ENCODE peak calls at places on chromosome 14, in five cellular contexts. G, N, H, J and Z are unnamed samples.

GRCh38 chr14:34013714-34014055 is 62.8 kb upstream of the EGLN3 start:
- DNase-seq in G (no peak), N (no peak), H (no peak), J (no peak), Z (no peak)

GRCh38 chr14:64673329-64673728 is 30.9 kb upstream of the PLEKHG3 start:
- DNase-seq in G (no peak), N (no peak), H (no peak), J (no peak), Z (no peak)

GRCh38 chr14:92625213-92625612 is 111.6 kb downstream of the RIN3 start:
- DNase-seq in G (no peak), N (no peak), H (peak; percentile 96), J (no peak), Z (no peak)

GRCh38 chr14:95895720-95896119 is 19.1 kb downstream of the TUNAR start:
- DNase-seq in G (no peak), N (peak; percentile 43), H (no peak), J (no peak), Z (no peak)

GRCh38 chr14:106691601-106692291 is 1165.4 kb downstream of the TMEM121 start:
- DNase-seq in G (peak; percentile 42), N (peak; percentile 41), H (no peak), J (peak; percentile 83), Z (peak; percentile 29)

GRCh38 chr14:28375295-28375694 is 391.3 kb upstream of the FOXG1 start:
- DNase-seq in G (no peak), N (peak; percentile 34), H (no peak), J (peak; percentile 44), Z (no peak)

GRCh38 chr14:98591161-98591560 is 680.8 kb downstream of the BCL11B start:
- DNase-seq in G (no peak), N (no peak), H (no peak), J (no peak), Z (no peak)

GRCh38 chr14:101075025-101075800 is 171.7 kb upstream of the RTL1 start:
- DNase-seq in G (no peak), N (no peak), H (no peak), J (peak; percentile 6), Z (no peak)

DNA sequence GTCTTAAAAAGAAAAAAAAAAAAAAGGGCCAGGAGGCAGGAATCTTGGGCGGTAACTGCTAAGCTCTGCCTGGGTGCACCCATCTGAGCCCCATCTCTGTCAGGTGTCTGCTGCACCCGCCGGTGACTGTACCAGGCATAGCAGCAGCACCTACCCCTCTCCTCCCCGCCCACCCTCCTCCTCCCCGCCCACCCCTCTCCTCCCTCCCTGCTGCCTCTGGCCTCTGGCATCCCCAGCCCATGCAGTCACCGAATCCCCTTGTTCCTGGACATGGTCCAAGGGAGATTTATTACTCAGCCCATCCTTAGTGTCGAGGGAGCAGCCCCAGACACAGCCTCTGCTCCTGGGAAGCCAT is 152.8 kb upstream of the C14orf180 start:
- DNase-seq in G (no peak), N (no peak), H (no peak), J (no peak), Z (no peak)
- H3K27me3 ChIP-seq in G (no peaks in the 10 kb centered on the region), N (no peaks in the 10 kb centered on the region), H (no peaks in the 10 kb centered on the region), J (no peaks in the 10 kb centered on the region), Z (no peaks in the 10 kb centered on the region)

GRCh38 chr14:89537911-89538310 is 120.9 kb upstream of the FOXN3 start:
- DNase-seq in G (no peak), N (no peak), H (no peak), J (no peak), Z (no peak)
- H3K4me1 ChIP-seq in G (peaks cover 2% of the 10 kb centered on the region), N (peaks cover 8% of the 10 kb centered on the region), H (peaks cover 20% of the 10 kb centered on the region), J (no peaks in the 10 kb centered on the region), Z (no peaks in the 10 kb centered on the region)

GRCh38 chr14:60878536-60878935 is 102.3 kb downstream of the TRMT5 start:
- DNase-seq in G (no peak), N (no peak), H (peak; percentile 33), J (no peak), Z (no peak)
- H3K27me3 ChIP-seq in G (no peaks in the 10 kb centered on the region), N (no peaks in the 10 kb centered on the region), H (no peaks in the 10 kb centered on the region), J (no peaks in the 10 kb centered on the region), Z (no peaks in the 10 kb centered on the region)

DNA sequence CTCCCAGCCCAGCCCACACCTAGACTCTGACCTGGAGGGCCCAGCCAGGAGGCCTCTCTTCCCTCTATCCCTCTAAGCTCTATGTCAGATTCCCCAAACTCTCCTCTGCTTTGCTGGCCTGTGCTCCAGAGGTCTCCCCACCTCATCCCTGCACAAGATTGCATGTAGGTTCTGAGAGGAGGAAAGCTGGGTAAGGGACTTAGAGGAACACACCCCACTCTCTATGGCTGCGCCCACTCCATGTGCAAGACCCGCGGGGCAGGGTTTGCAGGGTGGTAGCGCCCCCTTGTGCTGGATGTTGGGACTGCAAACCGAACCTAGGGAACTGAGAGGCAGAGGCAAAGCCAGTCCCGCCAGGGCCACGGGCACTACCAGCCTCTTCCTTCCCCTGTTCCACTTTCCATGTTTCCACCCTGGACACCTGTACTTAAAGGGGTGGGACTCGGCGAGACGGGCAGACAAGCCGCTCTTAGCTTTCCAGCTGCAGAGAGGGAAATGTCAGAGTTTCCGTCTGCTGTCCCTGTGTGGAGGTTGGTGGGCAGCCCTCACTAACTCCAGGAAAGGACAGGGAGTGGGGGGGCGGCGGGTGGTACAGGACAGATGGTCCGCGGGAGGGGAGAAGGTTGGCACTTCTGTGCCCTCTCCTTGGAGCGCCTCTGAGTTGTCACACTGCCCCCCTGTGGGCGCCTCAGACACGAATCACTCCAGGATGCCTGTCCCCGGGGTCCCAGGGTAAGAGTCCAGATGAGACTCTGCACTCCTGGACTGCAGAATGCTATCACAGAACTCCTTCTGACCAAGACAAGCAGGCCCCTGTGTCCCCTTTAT is 16.8 kb downstream of the MMP14 start:
- DNase-seq in G (peak; percentile 92), N (peak; percentile 89), H (peak; percentile 83), J (peak; percentile 94), Z (peak; percentile 90)
- H3K4me1 ChIP-seq in G (no peaks in the 10 kb centered on the region), N (peaks cover 25% of the 10 kb centered on the region), H (peaks cover 30% of the 10 kb centered on the region), J (peaks cover 22% of the 10 kb centered on the region), Z (no peaks in the 10 kb centered on the region)